ENCODE peak calls at places on chromosome 15, in seven cellular contexts. B, L, M, S, E, Q and Z are unnamed samples.

GRCh38 chr15:73972984-73973682 is 19.0 kb downstream of the STOML1 start:
- DNase-seq in S (peak), B (peak), E (peak), M (peak), Q (peak), L (peak), Z (peak)

GRCh38 chr15:90529369-90530249 is at the start of gene CRTC3:
- DNase-seq in S (peak), M (peak), L (peak), Q (peak), B (peak), E (peak), Z (peak)

GRCh38 chr15:91882858-91883586 is 29.5 kb downstream of the SLCO3A1 start:
- DNase-seq in L (no peak), Q (no peak), S (no peak), B (no peak), M (no peak), E (no peak), Z (no peak)

GRCh38 chr15:35740761-35741160 is 194.8 kb upstream of the DPH6 start:
- DNase-seq in E (no peak), S (no peak), M (no peak), L (no peak), B (no peak), Q (no peak), Z (no peak)

GRCh38 chr15:71595846-71596553 is 214.4 kb upstream of the NR2E3 start:
- DNase-seq in M (no peak), S (no peak), Q (no peak), L (no peak), E (no peak), B (no peak), Z (no peak)

GRCh38 chr15:53384417-53384816 is 375.0 kb downstream of the WDR72 start:
- DNase-seq in L (no peak), E (no peak), Q (peak), S (no peak), B (no peak), M (no peak), Z (peak)

GRCh38 chr15:42707068-42707467 is 29.9 kb downstream of the CDAN1 start:
- DNase-seq in E (no peak), S (no peak), M (no peak), L (no peak), B (no peak), Q (no peak), Z (no peak)

GRCh38 chr15:99452728-99453643 is 112.8 kb upstream of the MEF2A start:
- DNase-seq in Q (peak), M (peak), L (no peak), S (no peak), B (no peak), E (peak), Z (peak)

GRCh38 chr15:35728176-35728938 is 182.4 kb upstream of the DPH6 start:
- DNase-seq in Q (no peak), B (no peak), M (no peak), L (no peak), S (no peak), E (no peak), Z (no peak)

GRCh38 chr15:91124155-91124554 is 24.1 kb downstream of the SV2B start:
- DNase-seq in M (no peak), Q (no peak), S (no peak), E (no peak), L (no peak), B (no peak), Z (no peak)

GRCh38 chr15:82850242-82850591 is 40.8 kb downstream of the WHAMM start:
- DNase-seq in B (no peak), S (peak), L (no peak), E (no peak), Q (no peak), M (no peak), Z (no peak)

GRCh38 chr15:88912500-88912921 is 668 bp downstream of the MFGE8 start:
- DNase-seq in E (no peak), L (no peak), Q (no peak), S (peak), M (no peak), B (no peak), Z (no peak)

GRCh38 chr15:32651229-32651837 is 9.8 kb downstream of the SCG5 start:
- DNase-seq in L (no peak), S (no peak), B (peak), E (no peak), M (peak), Q (peak), Z (peak)

GRCh38 chr15:23483821-23484299 is 36.8 kb upstream of the GOLGA6L2 start:
- DNase-seq in L (no peak), E (no peak), M (no peak), S (no peak), Q (no peak), B (no peak), Z (no peak)

GRCh38 chr15:46365612-46366011 is 730.8 kb downstream of the SQOR start:
- DNase-seq in Q (no peak), S (no peak), L (no peak), E (no peak), M (no peak), B (no peak), Z (no peak)

GRCh38 chr15:55407949-55408766 is at the start of the genes CCPG1 and PIERCE2:
- DNase-seq in M (peak), E (peak), Q (peak), L (peak), B (peak), S (peak), Z (peak)

GRCh38 chr15:21262851-21263400 is 177.4 kb downstream of the POTEB3 start:
- DNase-seq in L (no peak), M (no peak), B (no peak), S (no peak), Q (no peak), E (no peak), Z (peak)

GRCh38 chr15:99605490-99605931 is 39.7 kb downstream of the MEF2A start:
- DNase-seq in E (no peak), M (no peak), L (no peak), B (no peak), S (no peak), Q (no peak), Z (no peak)

GRCh38 chr15:29724026-29724425 is 98.2 kb downstream of the TJP1 start:
- DNase-seq in Q (peak), E (no peak), B (no peak), S (no peak), L (no peak), M (no peak), Z (no peak)

GRCh38 chr15:57382969-57383368 is 6.7 kb downstream of the CGNL1 start:
- DNase-seq in E (no peak), Q (no peak), S (no peak), B (no peak), M (no peak), L (no peak), Z (no peak)

GRCh38 chr15:101091080-101092017 is 160.5 kb downstream of the CHSY1 start:
- DNase-seq in Q (no peak), S (no peak), M (no peak), B (no peak), L (no peak), E (no peak), Z (no peak)

GRCh38 chr15:77710171-77710570 is 77.5 kb upstream of the LINGO1 start:
- DNase-seq in M (no peak), Q (no peak), S (no peak), E (no peak), L (no peak), B (no peak), Z (no peak)

GRCh38 chr15:38690221-38690620 is 125.6 kb upstream of the RASGRP1 start:
- DNase-seq in S (no peak), B (no peak), E (no peak), M (no peak), Q (no peak), L (no peak), Z (no peak)

GRCh38 chr15:85764304-85764633 is 30.5 kb downstream of the KLHL25 start:
- DNase-seq in Q (no peak), E (no peak), S (no peak), B (no peak), L (no peak), M (no peak), Z (no peak)

GRCh38 chr15:77702211-77702957 is 69.7 kb upstream of the LINGO1 start:
- DNase-seq in M (peak), L (no peak), Q (peak), E (no peak), S (no peak), B (no peak), Z (peak)

GRCh38 chr15:64865998-64866520 is 24.3 kb downstream of the PLEKHO2 start:
- DNase-seq in S (no peak), M (no peak), Q (no peak), L (no peak), B (no peak), E (no peak), Z (no peak)

GRCh38 chr15:44485880-44486279 is 51.1 kb upstream of the EIF3J start:
- DNase-seq in Q (no peak), B (no peak), S (no peak), E (no peak), L (no peak), M (no peak), Z (no peak)

GRCh38 chr15:24318981-24319380 is 356.6 kb upstream of the NPAP1 start:
- DNase-seq in L (no peak), E (no peak), Q (no peak), S (no peak), M (no peak), B (no peak), Z (no peak)